ENCODE peak calls at places on chromosome X, in five cellular contexts. S, C, Z, A and G are unnamed samples.

GRCh38 chrX:12411831-12412230 is 273.6 kb downstream of the FRMPD4 start:
- DNase-seq in C (no peak), S (no peak), Z (no peak), A (no peak), G (no peak)

GRCh38 chrX:147838465-147839131 is 73.1 kb upstream of the FMR1 start:
- DNase-seq in S (no peak), A (no peak), Z (peak; percentile 1), C (no peak), G (no peak)

GRCh38 chrX:53685711-53686110 is 808 bp downstream of the HUWE1 start:
- DNase-seq in C (no peak), A (peak; percentile 14), Z (peak; percentile 18), S (no peak), G (no peak)

GRCh38 chrX:261167-261857 is 19.9 kb upstream of the PLCXD1 start:
- DNase-seq in A (peak; percentile 67), C (no peak), S (peak; percentile 38), Z (no peak), G (no peak)

GRCh38 chrX:40834225-40834624 is 98.9 kb upstream of the MED14 start:
- DNase-seq in C (no peak), Z (no peak), S (no peak), A (no peak), G (no peak)

GRCh38 chrX:67587946-67588624 is 44.3 kb downstream of the AR start:
- DNase-seq in A (no peak), S (peak; percentile 3), Z (no peak), C (no peak), G (no peak)

GRCh38 chrX:153929576-153929975 is 3.5 kb upstream of the ARHGAP4 start:
- DNase-seq in Z (no peak), S (no peak), C (no peak), A (no peak), G (no peak)

GRCh38 chrX:150365953-150366911 is 3.1 kb downstream of the MAMLD1 start:
- DNase-seq in A (peak; percentile 17), Z (no peak), S (peak; percentile 57), C (no peak), G (no peak)

GRCh38 chrX:87621697-87622096 is 104.1 kb downstream of the KLHL4 start:
- DNase-seq in S (no peak), A (peak; percentile 7), Z (no peak), C (no peak), G (no peak)

GRCh38 chrX:123817288-123817894 is 42.5 kb upstream of the XIAP start:
- DNase-seq in A (no peak), S (peak; percentile 56), C (no peak), Z (no peak), G (no peak)

GRCh38 chrX:13101439-13102139 is 57.2 kb upstream of the FAM9C start:
- DNase-seq in C (peak; percentile 66), A (peak; percentile 91), S (peak; percentile 81), Z (no peak), G (no peak)

GRCh38 chrX:146921204-146921603 is 106.7 kb upstream of the CXorf51A start:
- DNase-seq in Z (no peak), S (no peak), C (no peak), A (no peak), G (no peak)

GRCh38 chrX:28628101-28628500 is 40.9 kb downstream of the IL1RAPL1 start:
- DNase-seq in Z (no peak), A (no peak), S (no peak), C (no peak), G (no peak)

GRCh38 chrX:74656079-74656745 is 41.8 kb upstream of the RLIM start:
- DNase-seq in C (no peak), A (no peak), Z (no peak), S (no peak), G (no peak)

GRCh38 chrX:16804923-16805464 is 18.7 kb downstream of the TXLNG start:
- DNase-seq in S (no peak), A (no peak), C (no peak), Z (peak; percentile 76), G (no peak)

GRCh38 chrX:28638775-28639174 is 51.5 kb downstream of the IL1RAPL1 start:
- DNase-seq in Z (no peak), A (no peak), S (no peak), C (no peak), G (no peak)

GRCh38 chrX:47218920-47219815 is 687 bp downstream of the CDK16 start:
- DNase-seq in Z (peak; percentile 57), C (no peak), A (no peak), S (peak; percentile 33), G (no peak)

GRCh38 chrX:103941201-103941975 is 21.0 kb upstream of the TMSB15B start:
- DNase-seq in A (peak; percentile 44), C (no peak), Z (peak; percentile 34), S (peak; percentile 7), G (no peak)

GRCh38 chrX:103405009-103405333 is 28.6 kb downstream of the BEX3 start:
- DNase-seq in C (no peak), A (no peak), S (no peak), Z (no peak), G (no peak)

GRCh38 chrX:39944416-39944815 is 153.3 kb downstream of the BCOR start:
- DNase-seq in S (no peak), A (no peak), C (no peak), Z (no peak), G (no peak)

GRCh38 chrX:19513383-19513782 is 1.9 kb downstream of the MAP3K15 start:
- DNase-seq in S (peak; percentile 13), A (peak; percentile 11), C (no peak), Z (no peak), G (peak; percentile 7)

GRCh38 chrX:73214366-73215094 is at the start of gene NAP1L2:
- DNase-seq in C (no peak), S (peak; percentile 61), Z (no peak), A (peak; percentile 77), G (no peak)

GRCh38 chrX:38668788-38669187 is 107.4 kb downstream of the TSPAN7 start:
- DNase-seq in Z (no peak), A (no peak), S (no peak), C (no peak), G (no peak)

GRCh38 chrX:21440911-21441310 is 66.7 kb downstream of the CNKSR2 start:
- DNase-seq in A (no peak), S (no peak), Z (no peak), C (no peak), G (no peak)

GRCh38 chrX:18394477-18394876 is 30.9 kb upstream of the CDKL5 start:
- DNase-seq in S (no peak), A (no peak), Z (no peak), C (no peak), G (no peak)

GRCh38 chrX:2962346-2962745 is 33.2 kb upstream of the ARSD start:
- DNase-seq in C (no peak), S (peak; percentile 12), A (no peak), Z (no peak), G (no peak)

GRCh38 chrX:150730719-150731118 is 37.5 kb downstream of the MTMR1 start:
- DNase-seq in S (no peak), C (no peak), Z (no peak), A (no peak), G (no peak)

GRCh38 chrX:124736553-124737240 is 390.3 kb downstream of the SH2D1A start:
- DNase-seq in A (no peak), C (no peak), Z (no peak), S (no peak), G (no peak)

GRCh38 chrX:69156638-69157037 is 8.6 kb downstream of the PJA1 start:
- DNase-seq in A (no peak), S (no peak), Z (no peak), C (no peak), G (no peak)

GRCh38 chrX:141936080-141936479 is 32.4 kb downstream of the MAGEC1 start:
- DNase-seq in C (no peak), A (peak; percentile 43), S (no peak), Z (no peak), G (no peak)

GRCh38 chrX:2705036-2705435 is 13.9 kb downstream of the CD99 start:
- DNase-seq in S (peak; percentile 71), A (no peak), C (no peak), Z (no peak), G (no peak)

GRCh38 chrX:47864785-47865184 is 28.1 kb downstream of the ZNF81 start:
- DNase-seq in C (no peak), A (no peak), Z (no peak), S (no peak), G (no peak)

GRCh38 chrX:109519001-109519400 is 17.6 kb upstream of the NXT2 start:
- DNase-seq in S (no peak), C (no peak), Z (no peak), A (no peak), G (no peak)
- H3K9me3 ChIP-seq in S (no peaks in the 10 kb centered on the region), C (no peaks in the 10 kb centered on the region), Z (no peaks in the 10 kb centered on the region), A (no peaks in the 10 kb centered on the region), G (no peaks in the 10 kb centered on the region)

GRCh38 chrX:50801135-50801534 is 12.9 kb downstream of the SHROOM4 start:
- DNase-seq in Z (no peak), S (no peak), C (no peak), A (no peak), G (no peak)

GRCh38 chrX:50805316-50805715 is 8.7 kb downstream of the SHROOM4 start:
- DNase-seq in Z (no peak), A (no peak), S (no peak), C (no peak), G (no peak)

GRCh38 chrX:50798782-50799181 is 15.2 kb downstream of the SHROOM4 start:
- DNase-seq in Z (no peak), S (no peak), C (no peak), A (no peak), G (no peak)

GRCh38 chrX:50799531-50799961 is 14.4 kb downstream of the SHROOM4 start:
- DNase-seq in A (no peak), Z (no peak), S (no peak), C (no peak), G (no peak)
- H3K27ac ChIP-seq in A (no peak overlapping the region), Z (no peak overlapping the region), S (no peak overlapping the region), C (no peak overlapping the region), G (no peak overlapping the region)

GRCh38 chrX:66018585-66019309 is 21.1 kb downstream of the VSIG4 start:
- DNase-seq in C (no peak), S (no peak), Z (no peak), A (no peak), G (no peak)

GRCh38 chrX:66019310-66019652 is 20.6 kb downstream of the VSIG4 start:
- DNase-seq in A (no peak), C (no peak), Z (no peak), S (no peak), G (no peak)

GRCh38 chrX:66015906-66016689 is 23.8 kb downstream of the VSIG4 start:
- DNase-seq in S (no peak), A (no peak), Z (no peak), C (no peak), G (no peak)

GRCh38 chrX:66016905-66017658 is 22.8 kb downstream of the VSIG4 start:
- DNase-seq in S (no peak), Z (no peak), A (no peak), C (no peak), G (no peak)

GRCh38 chrX:66017659-66018170 is 22.2 kb downstream of the VSIG4 start:
- DNase-seq in Z (no peak), C (no peak), A (no peak), S (no peak), G (no peak)
- H3K9me3 ChIP-seq in Z (no peaks in the 10 kb centered on the region), C (no peaks in the 10 kb centered on the region), A (no peaks in the 10 kb centered on the region), S (no peaks in the 10 kb centered on the region), G (no peaks in the 10 kb centered on the region)

GRCh38 chrX:77412631-77413030 is 34.6 kb upstream of the FGF16 start:
- DNase-seq in Z (no peak), S (no peak), C (no peak), A (no peak), G (no peak)
- H3K27ac ChIP-seq in Z (no peak overlapping the region), S (no peak overlapping the region), C (no peak overlapping the region), A (no peak overlapping the region), G (no peak overlapping the region)